ENCODE peak calls at places on chromosomes 2 and 18, in seven cellular contexts. Y is fibroblast of mammary gland, C is psoas muscle, T is GM12865, V is A549, N is osteoblast, O is AG04449. Q is an unnamed sample.

GRCh38 chr2:145006957-145007672 is 487.2 kb upstream of the ZEB2 start:
- DNase-seq in N (peak; percentile 66), V (peak; percentile 22), Y (peak; percentile 100), O (peak; percentile 96), C (peak; percentile 59), T (no peak), Q (peak; percentile 91)

GRCh38 chr2:176554107-176555048 is 285.1 kb downstream of the MTX2 start:
- DNase-seq in V (peak; percentile 61), N (no peak), C (no peak), T (peak; percentile 62), Y (peak; percentile 77), O (no peak), Q (no peak)

GRCh38 chr2:6657872-6658271 is 207.8 kb downstream of the CMPK2 start:
- DNase-seq in V (no peak), T (peak; percentile 9), N (peak; percentile 17), Y (no peak), C (no peak), O (no peak), Q (no peak)

GRCh38 chr2:42200534-42201227 is 31.5 kb downstream of the EML4 start:
- DNase-seq in O (no peak), C (no peak), Y (no peak), V (no peak), N (peak; percentile 68), T (no peak), Q (no peak)

GRCh38 chr2:240585681-240586197 is 795 bp upstream of the CAPN10 start:
- DNase-seq in C (peak; percentile 13), T (no peak), Y (no peak), O (no peak), V (no peak), N (peak; percentile 60), Q (no peak)

GRCh38 chr2:101763496-101764333 is 66.2 kb downstream of the MAP4K4 start:
- DNase-seq in Y (no peak), V (no peak), T (no peak), C (no peak), N (no peak), O (no peak), Q (no peak)

GRCh38 chr2:211899871-211900482 is 638.6 kb downstream of the ERBB4 start:
- DNase-seq in T (no peak), N (no peak), V (no peak), O (no peak), Y (no peak), C (no peak), Q (no peak)

GRCh38 chr2:2717406-2717805 is 386.3 kb upstream of the MYT1L start:
- DNase-seq in V (no peak), N (no peak), O (no peak), T (no peak), Y (no peak), C (no peak), Q (no peak)

GRCh38 chr18:70333757-70334156 is 44.9 kb downstream of the SOCS6 start:
- DNase-seq in O (peak; percentile 99), C (no peak), Y (peak; percentile 99), N (peak; percentile 85), V (peak; percentile 18), T (no peak), Q (peak; percentile 85)

GRCh38 chr2:80490964-80491363 is 186.4 kb upstream of the LRRTM1 start:
- DNase-seq in C (no peak), V (no peak), O (no peak), T (no peak), Y (no peak), N (no peak), Q (no peak)

GRCh38 chr18:63161032-63161727 is 158.4 kb downstream of the BCL2 start:
- DNase-seq in O (no peak), Y (no peak), C (no peak), V (no peak), N (no peak), T (peak; percentile 95), Q (no peak)

GRCh38 chr18:50158866-50159653 is 35.9 kb downstream of the MYO5B start:
- DNase-seq in N (no peak), T (no peak), V (no peak), C (no peak), Y (no peak), O (no peak), Q (no peak)

GRCh38 chr18:49020129-49020528 is 69.4 kb upstream of the SMAD7 start:
- DNase-seq in T (no peak), V (no peak), N (no peak), O (no peak), Y (no peak), C (no peak), Q (no peak)
- H3K4me3 ChIP-seq in T (no peak overlapping the region), V (no peak overlapping the region), N (no peak overlapping the region), O (no peak overlapping the region), Y (no peak overlapping the region), C (no peak overlapping the region), Q (no peak overlapping the region)

GRCh38 chr2:96669539-96670215 is 27.1 kb downstream of the FER1L5 start:
- DNase-seq in T (no peak), Y (no peak), O (no peak), V (no peak), N (peak; percentile 26), C (no peak), Q (no peak)
- H3K4me3 ChIP-seq in T (no peak overlapping the region), Y (no peak overlapping the region), O (no peak overlapping the region), V (no peak overlapping the region), N (no peak overlapping the region), C (no peak overlapping the region), Q (no peak overlapping the region)

GRCh38 chr2:15429032-15429431 is 132.1 kb downstream of the NBAS start:
- DNase-seq in V (no peak), Y (no peak), C (no peak), T (no peak), O (no peak), N (no peak), Q (no peak)
- H3K4me3 ChIP-seq in V (no peak overlapping the region), Y (no peak overlapping the region), C (no peak overlapping the region), T (no peak overlapping the region), O (no peak overlapping the region), N (no peak overlapping the region), Q (no peak overlapping the region)

DNA sequence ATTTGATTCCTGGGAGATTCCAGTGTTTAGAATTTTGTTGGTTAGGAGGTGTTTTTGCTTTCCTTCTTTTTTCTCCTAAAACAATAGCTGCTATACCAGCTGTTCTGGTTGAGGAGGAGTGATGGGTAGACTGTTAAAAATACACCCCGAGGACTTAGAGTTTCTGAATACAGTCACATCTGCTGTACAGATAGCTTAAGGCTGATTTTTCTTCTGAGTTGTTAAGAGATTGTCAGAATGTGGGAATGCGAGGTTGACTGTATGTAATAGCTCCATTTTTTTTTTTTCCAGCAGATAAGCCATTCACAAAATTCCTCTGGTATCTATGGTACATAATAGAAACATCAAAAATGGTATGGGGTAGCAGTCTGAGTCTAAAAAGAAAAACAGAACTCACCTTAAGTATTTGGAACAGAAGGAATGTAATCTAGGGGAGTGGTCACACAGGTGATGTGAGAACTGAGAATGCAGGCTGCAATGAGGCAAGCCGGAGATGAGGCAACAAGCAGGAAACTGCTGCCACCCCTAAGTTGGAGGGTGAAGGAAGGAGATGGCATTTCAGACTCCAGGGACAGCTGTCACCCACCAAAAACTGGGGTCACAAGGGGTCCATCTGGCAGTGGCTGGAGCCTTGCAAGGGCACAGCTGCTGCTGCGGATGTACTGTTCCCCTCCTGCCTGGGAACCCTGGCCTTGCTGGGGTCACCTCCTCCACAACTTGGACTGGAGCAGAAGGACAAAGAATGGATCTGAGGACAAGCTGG is 2.4 kb downstream of the DGKD start:
- DNase-seq in Y (no peak), N (no peak), C (no peak), V (no peak), O (no peak), T (peak; percentile 44), Q (no peak)
- H3K4me3 ChIP-seq in Y (no peak overlapping the region), N (no peak overlapping the region), C (peak overlapping the region; percentile 75), V (peak overlapping the region; percentile 74), O (no peak overlapping the region), T (peak overlapping the region; percentile 72), Q (no peak overlapping the region)

GRCh38 chr2:238286987-238287386 is 1.4 kb downstream of the PER2 start:
- DNase-seq in Y (no peak), V (no peak), C (peak; percentile 41), N (no peak), T (no peak), O (no peak), Q (no peak)

GRCh38 chr2:238285653-238286082 is 2.7 kb downstream of the PER2 start:
- DNase-seq in N (peak; percentile 96), V (peak; percentile 82), T (no peak), O (peak; percentile 44), Y (peak; percentile 92), C (peak; percentile 79), Q (peak; percentile 94)

GRCh38 chr2:238286551-238286950 is 1.9 kb downstream of the PER2 start:
- DNase-seq in N (peak; percentile 95), Y (peak; percentile 85), C (peak; percentile 69), O (no peak), V (no peak), T (no peak), Q (no peak)

GRCh38 chr2:238284802-238285515 is 3.5 kb downstream of the PER2 start:
- DNase-seq in O (no peak), T (no peak), N (peak; percentile 65), V (no peak), Y (no peak), C (no peak), Q (no peak)

DNA sequence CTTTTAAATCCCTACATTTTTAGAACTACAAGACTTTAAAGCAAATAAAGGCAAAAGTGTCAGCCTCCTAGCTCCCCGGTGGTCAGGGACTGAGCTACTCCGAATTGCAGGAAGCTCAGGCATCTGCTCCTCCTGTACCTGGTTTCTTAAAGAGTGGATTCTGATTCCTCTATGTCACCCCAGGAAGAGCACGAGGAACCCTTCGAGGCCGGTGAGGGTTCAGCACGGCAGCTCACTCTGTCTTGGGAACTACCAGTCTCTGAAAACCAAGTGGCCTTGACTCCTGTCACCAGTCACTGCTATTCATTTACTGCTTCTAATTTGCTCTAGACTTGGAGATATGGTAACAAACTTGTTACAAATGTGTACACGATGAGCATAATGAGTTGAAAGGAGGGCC is 2.3 kb downstream of the PER2 start:
- DNase-seq in V (no peak), C (no peak), O (no peak), T (no peak), N (no peak), Y (no peak), Q (no peak)
- H3K4me3 ChIP-seq in V (peak overlapping the region; percentile 67), C (peak overlapping the region; percentile 95), O (no peak overlapping the region), T (no peak overlapping the region), N (peak overlapping the region; percentile 37), Y (no peak overlapping the region), Q (no peak overlapping the region)

GRCh38 chr2:19352946-19353720 is 5.3 kb downstream of the OSR1 start:
- DNase-seq in Y (no peak), V (no peak), O (no peak), T (no peak), N (no peak), C (no peak), Q (no peak)
- H3K4me3 ChIP-seq in Y (no peak overlapping the region), V (no peak overlapping the region), O (no peak overlapping the region), T (no peak overlapping the region), N (no peak overlapping the region), C (no peak overlapping the region), Q (no peak overlapping the region)

GRCh38 chr2:1187189-1187588 is 226.1 kb upstream of the TPO start:
- DNase-seq in O (no peak), N (no peak), C (no peak), V (no peak), T (no peak), Y (no peak), Q (no peak)

GRCh38 chr2:1186405-1186804 is 226.9 kb upstream of the TPO start:
- DNase-seq in V (no peak), Y (no peak), O (no peak), T (no peak), C (no peak), N (no peak), Q (no peak)

GRCh38 chr2:1183300-1183699 is 230.0 kb upstream of the TPO start:
- DNase-seq in O (no peak), V (no peak), C (no peak), N (no peak), Y (no peak), T (no peak), Q (no peak)
- H3K4me3 ChIP-seq in O (no peak overlapping the region), V (no peak overlapping the region), C (no peak overlapping the region), N (no peak overlapping the region), Y (no peak overlapping the region), T (no peak overlapping the region), Q (no peak overlapping the region)

Q was measured in kidney epithelial cell.